ENCODE peak calls at places on chromosomes 7 and 10, in eight cellular contexts. Q, Y, A, L, O, U, V and R are unnamed samples.

GRCh38 chr7:94335586-94335985 is 59.1 kb upstream of the COL1A2 start:
- DNase-seq in Q (no peak), Y (no peak), A (no peak), L (peak; percentile 50), O (no peak), U (no peak), V (no peak), R (no peak)

GRCh38 chr10:93139059-93139658 is 65.5 kb downstream of the CYP26A1 start:
- DNase-seq in Q (no peak), Y (no peak), A (no peak), L (peak; percentile 54), O (no peak), U (no peak), V (no peak), R (no peak)

GRCh38 chr7:143979359-143979758 is 20.8 kb upstream of the OR6B1 start:
- DNase-seq in Q (no peak), Y (no peak), A (peak; percentile 32), L (peak; percentile 81), O (peak; percentile 66), U (no peak), V (peak; percentile 23), R (no peak)

GRCh38 chr10:5776881-5777197 is 36.4 kb downstream of the GDI2 start:
- DNase-seq in Q (no peak), Y (no peak), A (peak; percentile 64), L (peak; percentile 77), O (no peak), U (peak; percentile 16), V (peak; percentile 48), R (no peak)

GRCh38 chr10:116826803-116827202 is 22.5 kb upstream of the ENO4 start:
- DNase-seq in Q (no peak), Y (no peak), A (peak; percentile 17), L (peak; percentile 70), O (no peak), U (no peak), V (no peak), R (no peak)

GRCh38 chr10:58593008-58593407 is 80.3 kb downstream of the BICC1 start:
- DNase-seq in Q (peak; percentile 53), Y (no peak), A (no peak), L (no peak), O (no peak), U (no peak), V (no peak), R (no peak)

GRCh38 chr7:142889825-142890224 is 4.3 kb upstream of the TRPV6 start:
- DNase-seq in Q (no peak), Y (no peak), A (no peak), L (no peak), O (no peak), U (no peak), V (no peak), R (no peak)

GRCh38 chr7:100540073-100540723 is 1.2 kb downstream of the AGFG2 start:
- DNase-seq in Q (no peak), Y (no peak), A (no peak), L (no peak), O (peak; percentile 33), U (no peak), V (no peak), R (no peak)

GRCh38 chr7:36784991-36785940 is 61.0 kb upstream of the AOAH start:
- DNase-seq in Q (peak; percentile 69), Y (peak; percentile 73), A (no peak), L (no peak), O (no peak), U (no peak), V (no peak), R (peak; percentile 59)

GRCh38 chr10:114519306-114519669 is 115.0 kb upstream of the AFAP1L2 start:
- DNase-seq in Q (no peak), Y (no peak), A (no peak), L (no peak), O (peak; percentile 37), U (no peak), V (no peak), R (no peak)

GRCh38 chr7:106139253-106140251 is 27.4 kb upstream of the SYPL1 start:
- DNase-seq in Q (peak; percentile 68), Y (no peak), A (no peak), L (peak; percentile 38), O (no peak), U (no peak), V (peak; percentile 28), R (no peak)